ENCODE peak calls at places on chromosomes 3 and 15, in nine cellular contexts. F is bronchial epithelial cell, H is BJ, M is sigmoid colon, I is fibroblast of lung, J is kidney epithelial cell, B is IMR-90, E is iPS DF 6.9, U is Panc1. G is an unnamed sample.
A peak's percentile ranks its signal among the peaks of the same experiment; 100 is the strongest.

GRCh38 chr3:133835418-133835743 is 29.8 kb downstream of the SRPRB start:
- DNase-seq in F (no peak), H (no peak), M (no peak), I (no peak), J (no peak), B (no peak), E (no peak), U (no peak), G (no peak)

GRCh38 chr3:184337315-184337714 is at the start of gene FAM131A:
- DNase-seq in F (no peak), H (no peak), M (peak; percentile 93), I (peak; percentile 61), J (no peak), B (peak; percentile 28), E (no peak), U (no peak), G (no peak)

GRCh38 chr3:141076026-141076797 is 25.1 kb downstream of the SPSB4 start:
- DNase-seq in F (no peak), H (no peak), M (peak; percentile 60), I (no peak), J (no peak), B (no peak), E (no peak), U (no peak), G (no peak)

GRCh38 chr3:23203651-23204111 is 554 bp downstream of the UBE2E2 start:
- DNase-seq in F (peak; percentile 15), H (no peak), M (peak; percentile 66), I (no peak), J (no peak), B (peak; percentile 5), E (no peak), U (no peak), G (peak; percentile 77)

GRCh38 chr15:71651750-71652186 is 158.6 kb upstream of the NR2E3 start:
- DNase-seq in F (peak; percentile 76), H (no peak), M (no peak), I (peak; percentile 68), J (peak; percentile 47), B (peak; percentile 86), E (peak; percentile 54), U (peak; percentile 28), G (no peak)

GRCh38 chr15:75644376-75644775 is 3.3 kb upstream of the SNX33 start:
- DNase-seq in F (no peak), H (no peak), M (no peak), I (peak; percentile 20), J (no peak), B (peak; percentile 55), E (no peak), U (no peak), G (no peak)

GRCh38 chr15:62149729-62150128 is 15.4 kb downstream of the C2CD4B start:
- DNase-seq in F (no peak), H (no peak), M (no peak), I (no peak), J (no peak), B (no peak), E (no peak), U (no peak), G (no peak)

GRCh38 chr15:35958021-35958420 is 412.1 kb upstream of the DPH6 start:
- DNase-seq in F (peak; percentile 80), H (no peak), M (no peak), I (peak; percentile 89), J (no peak), B (peak; percentile 68), E (no peak), U (no peak), G (no peak)

GRCh38 chr15:29821416-29822099 is 710 bp downstream of the TJP1 start:
- DNase-seq in F (peak; percentile 87), H (no peak), M (peak; percentile 88), I (peak; percentile 88), J (no peak), B (peak; percentile 85), E (no peak), U (no peak), G (no peak)

GRCh38 chr3:169812124-169812843 is 386 bp upstream of the LRRIQ4 start:
- DNase-seq in F (peak; percentile 20), H (peak; percentile 20), M (peak; percentile 82), I (peak; percentile 79), J (no peak), B (peak; percentile 63), E (no peak), U (no peak), G (peak; percentile 95)

GRCh38 chr15:89406218-89406716 is 71.6 kb upstream of the POLG start:
- DNase-seq in F (no peak), H (no peak), M (no peak), I (no peak), J (no peak), B (no peak), E (no peak), U (no peak), G (no peak)

GRCh38 chr3:187913617-187914033 is 168.4 kb upstream of the BCL6 start:
- DNase-seq in F (peak; percentile 95), H (no peak), M (no peak), I (peak; percentile 67), J (no peak), B (peak; percentile 90), E (no peak), U (peak; percentile 57), G (no peak)

GRCh38 chr3:186166036-186166435 is 57.1 kb upstream of the ETV5 start:
- DNase-seq in F (no peak), H (no peak), M (no peak), I (no peak), J (no peak), B (no peak), E (no peak), U (no peak), G (no peak)

GRCh38 chr3:70064194-70064787 is 64.8 kb downstream of the SAMMSON start:
- DNase-seq in F (peak; percentile 46), H (no peak), M (no peak), I (peak; percentile 16), J (peak; percentile 5), B (peak; percentile 38), E (peak; percentile 13), U (peak; percentile 28), G (no peak)

GRCh38 chr3:141767062-141767461 is 3.9 kb downstream of the GRK7 start:
- DNase-seq in F (no peak), H (no peak), M (no peak), I (no peak), J (no peak), B (no peak), E (no peak), U (no peak), G (no peak)

GRCh38 chr15:56244237-56244810 is 645 bp upstream of the RFX7 start:
- DNase-seq in F (peak; percentile 89), H (no peak), M (peak; percentile 69), I (peak; percentile 87), J (peak; percentile 35), B (peak; percentile 67), E (no peak), U (no peak), G (peak; percentile 79)

GRCh38 chr3:17233398-17233800 is 348.6 kb downstream of the PLCL2 start:
- DNase-seq in F (peak; percentile 89), H (no peak), M (no peak), I (peak; percentile 72), J (peak; percentile 16), B (peak; percentile 67), E (peak; percentile 16), U (peak; percentile 24), G (no peak)

GRCh38 chr3:49198161-49198560 is 26.8 kb downstream of the KLHDC8B start:
- DNase-seq in F (no peak), H (no peak), M (no peak), I (peak; percentile 4), J (no peak), B (no peak), E (no peak), U (no peak), G (no peak)

GRCh38 chr3:58742239-58742638 is 75.7 kb upstream of the FAM3D start:
- DNase-seq in F (no peak), H (no peak), M (no peak), I (no peak), J (no peak), B (no peak), E (no peak), U (no peak), G (no peak)
- H3K36me3 ChIP-seq in F (no peaks in the 10 kb centered on the region), H (no peaks in the 10 kb centered on the region), M (no peaks in the 10 kb centered on the region), I (no peaks in the 10 kb centered on the region), J (no peaks in the 10 kb centered on the region), B (no peaks in the 10 kb centered on the region), E (no peaks in the 10 kb centered on the region), U (no peaks in the 10 kb centered on the region), G (no peaks in the 10 kb centered on the region)

GRCh38 chr3:12662593-12663310 is 1.2 kb downstream of the RAF1 start:
- DNase-seq in F (peak; percentile 72), H (no peak), M (no peak), I (peak; percentile 47), J (no peak), B (peak; percentile 55), E (no peak), U (no peak), G (peak; percentile 85)

GRCh38 chr3:12658593-12659058 is 5.3 kb downstream of the RAF1 start:
- DNase-seq in F (peak; percentile 53), H (peak; percentile 96), M (no peak), I (peak; percentile 94), J (no peak), B (peak; percentile 80), E (no peak), U (no peak), G (no peak)

GRCh38 chr3:12659316-12660015 is 4.5 kb downstream of the RAF1 start:
- DNase-seq in F (no peak), H (no peak), M (no peak), I (peak; percentile 17), J (no peak), B (no peak), E (no peak), U (no peak), G (no peak)

GRCh38 chr3:12661926-12662592 is 1.9 kb downstream of the RAF1 start:
- DNase-seq in F (no peak), H (no peak), M (no peak), I (no peak), J (no peak), B (no peak), E (no peak), U (no peak), G (peak; percentile 29)

GRCh38 chr3:12660196-12660595 is 3.7 kb downstream of the RAF1 start:
- DNase-seq in F (no peak), H (no peak), M (no peak), I (no peak), J (no peak), B (no peak), E (no peak), U (no peak), G (peak; percentile 47)
- H3K4me3 ChIP-seq in F (no peak overlapping the region), H (no peak overlapping the region), M (no peak overlapping the region), I (peak overlapping the region; percentile 69), J (no peak overlapping the region), B (no peak overlapping the region), E (no peak overlapping the region), U (no peak overlapping the region), G (no peak overlapping the region)

GRCh38 chr3:31479431-31479830 is 53.3 kb upstream of the STT3B start:
- DNase-seq in F (no peak), H (no peak), M (no peak), I (no peak), J (no peak), B (no peak), E (no peak), U (no peak), G (no peak)
- H3K27me3 ChIP-seq in F (no peaks in the 10 kb centered on the region), H (no peaks in the 10 kb centered on the region), M (no peaks in the 10 kb centered on the region), I (peaks cover 3% of the 10 kb centered on the region), J (no peaks in the 10 kb centered on the region), B (peaks cover 1% of the 10 kb centered on the region), E (no peaks in the 10 kb centered on the region), U (no peaks in the 10 kb centered on the region), G (no peaks in the 10 kb centered on the region)

DNA sequence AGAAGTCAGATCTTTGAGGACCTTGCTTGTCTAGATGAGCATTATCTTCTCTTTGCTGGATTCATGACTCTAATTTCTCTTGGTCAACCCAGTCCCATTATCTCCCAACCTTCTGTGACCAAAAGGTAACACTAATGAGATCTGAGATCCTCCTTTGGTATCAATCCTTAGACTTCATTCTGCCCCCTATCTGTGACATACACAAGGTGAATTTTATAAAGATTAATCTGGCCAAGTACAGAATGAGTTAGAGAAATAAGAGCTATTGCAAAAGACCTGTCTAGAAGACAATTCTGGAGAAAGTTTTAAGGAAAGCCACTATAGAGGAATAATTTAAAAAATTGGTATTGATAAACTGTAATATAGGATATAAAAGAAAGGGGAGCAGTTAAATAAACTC is 113.8 kb upstream of the KCNMB2 start:
- DNase-seq in F (no peak), H (no peak), M (no peak), I (no peak), J (no peak), B (no peak), E (no peak), U (no peak), G (no peak)
- H3K36me3 ChIP-seq in F (no peaks in the 10 kb centered on the region), H (no peaks in the 10 kb centered on the region), M (no peaks in the 10 kb centered on the region), I (no peaks in the 10 kb centered on the region), J (no peaks in the 10 kb centered on the region), B (no peaks in the 10 kb centered on the region), E (no peaks in the 10 kb centered on the region), U (no peaks in the 10 kb centered on the region), G (no peaks in the 10 kb centered on the region)